ENCODE peak calls at places on chromosomes 2 and 18, in four cellular contexts. I is H54, D is stomach, E is adrenal gland. U is an unnamed sample.

GRCh38 chr2:24828641-24829040 is 35.4 kb downstream of the CENPO start:
- DNase-seq in E (no peak), I (no peak), D (no peak), U (peak; percentile 32)

GRCh38 chr2:54680397-54681032 is 42.9 kb upstream of the EML6 start:
- DNase-seq in D (no peak), E (no peak), I (no peak), U (no peak)

GRCh38 chr18:6598657-6599056 is 130.9 kb upstream of the ARHGAP28 start:
- DNase-seq in I (no peak), D (no peak), E (no peak), U (no peak)

GRCh38 chr2:104929663-104930062 is 75.7 kb downstream of the POU3F3 start:
- DNase-seq in E (no peak), I (no peak), D (no peak), U (no peak)

GRCh38 chr2:124145982-124146381 is 120.9 kb downstream of the CNTNAP5 start:
- DNase-seq in I (no peak), D (no peak), E (no peak), U (no peak)

GRCh38 chr18:44949967-44950366 is 269.3 kb downstream of the SETBP1 start:
- DNase-seq in D (no peak), I (no peak), E (no peak), U (no peak)

GRCh38 chr2:16487686-16488085 is 177.9 kb downstream of the CYRIA start:
- DNase-seq in E (peak; percentile 50), D (peak; percentile 27), I (no peak), U (no peak)

GRCh38 chr2:216694201-216694825 is 1.0 kb downstream of the IGFBP5 start:
- DNase-seq in D (peak; percentile 64), E (no peak), I (no peak), U (no peak)

GRCh38 chr18:62860062-62860461 is 144.7 kb downstream of the PHLPP1 start:
- DNase-seq in D (no peak), I (no peak), E (no peak), U (no peak)

GRCh38 chr18:50114448-50114847 is 80.5 kb downstream of the MYO5B start:
- DNase-seq in E (no peak), I (no peak), D (no peak), U (no peak)

GRCh38 chr2:5690231-5690630 is 2.0 kb upstream of the SOX11 start:
- DNase-seq in D (no peak), I (no peak), E (no peak), U (no peak)

GRCh38 chr2:42792583-42793313 is at the start of gene HAAO:
- DNase-seq in D (peak; percentile 52), E (peak; percentile 38), I (no peak), U (peak; percentile 86)

GRCh38 chr2:66925128-66925527 is 472.0 kb upstream of the ETAA1 start:
- DNase-seq in D (no peak), E (no peak), I (no peak), U (no peak)

GRCh38 chr2:218271487-218271797 is 1.1 kb downstream of the PNKD start:
- DNase-seq in I (no peak), D (no peak), E (no peak), U (no peak)

GRCh38 chr2:37711831-37712230 is 40.4 kb upstream of the CDC42EP3 start:
- DNase-seq in I (no peak), D (no peak), E (no peak), U (no peak)

GRCh38 chr2:200378652-200379290 is 72.3 kb downstream of the SPATS2L start:
- DNase-seq in E (no peak), D (no peak), I (no peak), U (no peak)

GRCh38 chr2:142112648-142113278 is 18.1 kb downstream of the LRP1B start:
- DNase-seq in E (peak; percentile 59), I (no peak), D (no peak), U (no peak)

GRCh38 chr2:171652411-171652775 is 34.9 kb upstream of the DYNC1I2 start:
- DNase-seq in I (no peak), D (no peak), E (no peak), U (no peak)

GRCh38 chr2:96396095-96396494 is 60.5 kb downstream of the NCAPH start:
- DNase-seq in E (no peak), D (no peak), I (no peak), U (no peak)

GRCh38 chr2:8985561-8986326 is 17.7 kb downstream of the MBOAT2 start:
- DNase-seq in I (no peak), E (no peak), D (no peak), U (no peak)

DNA sequence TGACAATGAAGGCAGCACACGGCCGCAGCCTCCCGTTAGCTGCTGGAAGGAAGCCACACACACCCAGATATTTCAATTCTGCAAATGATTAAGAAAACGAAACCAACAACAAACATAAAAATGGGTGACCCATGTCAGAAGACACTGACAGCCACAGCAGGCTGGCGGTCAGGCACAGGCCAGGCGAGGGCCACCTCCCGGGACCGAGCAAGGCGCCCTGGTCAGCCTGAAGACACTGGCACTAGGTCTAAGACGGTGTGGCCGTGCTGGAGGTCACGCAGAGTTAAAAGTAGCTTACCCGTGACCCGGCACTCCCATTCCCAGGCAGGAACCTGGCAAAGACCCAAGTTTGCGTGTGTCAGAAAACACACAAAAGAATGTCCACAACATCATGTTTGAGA is 81.6 kb downstream of the HDAC4 start:
- DNase-seq in I (peak; percentile 23), E (peak; percentile 77), D (peak; percentile 63), U (peak; percentile 83)
- TF ChIP-seq POLR2A in I (no peak), E (no peak), D (no peak), U (no peak)

GRCh38 chr2:130341562-130342019 is 1.1 kb upstream of the IMP4 start:
- DNase-seq in D (no peak), I (no peak), E (no peak), U (no peak)

GRCh38 chr2:130344578-130344977 is 1.9 kb downstream of the IMP4 start:
- DNase-seq in D (no peak), I (no peak), E (no peak), U (no peak)

GRCh38 chr2:130339885-130340745 is 2.6 kb upstream of the IMP4 start:
- DNase-seq in I (no peak), E (no peak), D (no peak), U (no peak)

GRCh38 chr2:130342533-130343275 is at the start of gene IMP4:
- DNase-seq in E (peak; percentile 99), D (peak; percentile 97), I (peak; percentile 81), U (peak; percentile 97)

GRCh38 chr2:130342020-130342532 is 621 bp upstream of the IMP4 start:
- DNase-seq in D (peak; percentile 91), E (peak; percentile 94), I (peak; percentile 91), U (peak; percentile 95)
- TF ChIP-seq POLR2A in D (no peak), E (no peak), I (peak; percentile 27), U (no peak)

GRCh38 chr18:74291771-74292540 is at the start of gene CYB5A:
- DNase-seq in D (peak; percentile 98), I (no peak), E (peak; percentile 99), U (peak; percentile 99)
- TF ChIP-seq POLR2A in D (peak; percentile 38), I (no peak), E (no peak), U (no peak)

GRCh38 chr2:11466307-11467125 is 555 bp upstream of the E2F6 start:
- DNase-seq in E (peak; percentile 27), D (no peak), I (no peak), U (no peak)
- TF ChIP-seq POLR2A in E (no peak), D (no peak), I (no peak), U (no peak)

U was measured in spleen.